ENCODE peak calls at places on chromosome 22, in seven cellular contexts. E is ovary, O is heart left ventricle, S is tibial artery, K is hepatocyte, G is right lobe of liver, J is fibroblast of lung. I is an unnamed sample.

GRCh38 chr22:33512961-33513360 is 407.3 kb downstream of the LARGE1 start:
- DNase-seq in E (no peak), O (no peak), S (no peak), K (no peak), G (no peak), J (peak; percentile 78), I (no peak)

GRCh38 chr22:43185860-43186261 is 1.1 kb downstream of the TTLL12 start:
- DNase-seq in E (peak; percentile 74), O (peak; percentile 82), S (no peak), K (peak; percentile 62), G (peak; percentile 80), J (peak; percentile 24), I (no peak)

GRCh38 chr22:48701296-48702030 is 1126.2 kb downstream of the BRD1 start:
- DNase-seq in E (no peak), O (peak; percentile 47), S (no peak), K (no peak), G (peak; percentile 49), J (no peak), I (no peak)

GRCh38 chr22:43090130-43090789 is 1.1 kb upstream of the TTLL1 start:
- DNase-seq in E (peak; percentile 38), O (no peak), S (peak; percentile 62), K (peak; percentile 75), G (no peak), J (peak; percentile 89), I (no peak)

GRCh38 chr22:43014062-43014875 is 680 bp downstream of the PACSIN2 start:
- DNase-seq in E (peak; percentile 57), O (peak; percentile 73), S (no peak), K (peak; percentile 71), G (no peak), J (peak; percentile 29), I (no peak)

GRCh38 chr22:42277988-42278776 is 7.7 kb upstream of the TCF20 start:
- DNase-seq in E (peak; percentile 15), O (no peak), S (no peak), K (peak; percentile 54), G (no peak), J (no peak), I (no peak)

GRCh38 chr22:41308054-41308453 is 6.7 kb downstream of the ZC3H7B start:
- DNase-seq in E (no peak), O (no peak), S (no peak), K (no peak), G (no peak), J (peak; percentile 9), I (no peak)

GRCh38 chr22:46036558-46037408 is 59.8 kb upstream of the WNT7B start:
- DNase-seq in E (peak; percentile 60), O (no peak), S (peak; percentile 25), K (peak; percentile 67), G (no peak), J (peak; percentile 49), I (peak; percentile 61)

GRCh38 chr22:41009222-41009948 is 58.2 kb downstream of the RBX1 start:
- DNase-seq in E (no peak), O (no peak), S (no peak), K (no peak), G (no peak), J (peak; percentile 64), I (no peak)

GRCh38 chr22:49693848-49694247 is 133.8 kb downstream of the BRD1 start:
- DNase-seq in E (no peak), O (no peak), S (no peak), K (no peak), G (no peak), J (no peak), I (no peak)

GRCh38 chr22:40257979-40258378 is 80.3 kb downstream of the TNRC6B start:
- DNase-seq in E (no peak), O (no peak), S (no peak), K (no peak), G (no peak), J (peak; percentile 50), I (no peak)

GRCh38 chr22:31850135-31850534 is 94.2 kb upstream of the YWHAH start:
- DNase-seq in E (no peak), O (no peak), S (no peak), K (no peak), G (no peak), J (no peak), I (no peak)

GRCh38 chr22:31843526-31843925 is 89.7 kb downstream of the DEPDC5 start:
- DNase-seq in E (no peak), O (no peak), S (no peak), K (no peak), G (no peak), J (no peak), I (no peak)

GRCh38 chr22:31844941-31845340 is 91.1 kb downstream of the DEPDC5 start:
- DNase-seq in E (no peak), O (no peak), S (no peak), K (no peak), G (no peak), J (no peak), I (no peak)

GRCh38 chr22:31841029-31841827 is 87.4 kb downstream of the DEPDC5 start:
- DNase-seq in E (no peak), O (no peak), S (no peak), K (no peak), G (no peak), J (no peak), I (no peak)

GRCh38 chr22:31846161-31847115 is 92.6 kb downstream of the DEPDC5 start:
- DNase-seq in E (no peak), O (no peak), S (no peak), K (no peak), G (no peak), J (peak; percentile 90), I (no peak)
- TF ChIP-seq CTCF in E (no peak), O (no peak), S (no peak), K (peak; percentile 13), G (peak; percentile 23), J (peak; percentile 29), I (no peak)

GRCh38 chr22:29311468-29312217 is 3.9 kb downstream of the RASL10A start:
- DNase-seq in E (peak; percentile 64), O (peak; percentile 80), S (no peak), K (no peak), G (peak; percentile 62), J (no peak), I (peak; percentile 58)

GRCh38 chr22:29310863-29311339 is 4.5 kb downstream of the GAS2L1 start:
- DNase-seq in E (peak; percentile 98), O (peak; percentile 97), S (peak; percentile 98), K (peak; percentile 97), G (peak; percentile 93), J (peak; percentile 96), I (peak; percentile 97)

GRCh38 chr22:29308791-29309262 is 2.4 kb downstream of the GAS2L1 start:
- DNase-seq in E (peak; percentile 34), O (peak; percentile 67), S (no peak), K (no peak), G (peak; percentile 52), J (peak; percentile 85), I (peak; percentile 75)

GRCh38 chr22:29309332-29310064 is 3.0 kb downstream of the GAS2L1 start:
- DNase-seq in E (peak; percentile 41), O (peak; percentile 87), S (peak; percentile 56), K (no peak), G (peak; percentile 55), J (no peak), I (peak; percentile 57)

DNA sequence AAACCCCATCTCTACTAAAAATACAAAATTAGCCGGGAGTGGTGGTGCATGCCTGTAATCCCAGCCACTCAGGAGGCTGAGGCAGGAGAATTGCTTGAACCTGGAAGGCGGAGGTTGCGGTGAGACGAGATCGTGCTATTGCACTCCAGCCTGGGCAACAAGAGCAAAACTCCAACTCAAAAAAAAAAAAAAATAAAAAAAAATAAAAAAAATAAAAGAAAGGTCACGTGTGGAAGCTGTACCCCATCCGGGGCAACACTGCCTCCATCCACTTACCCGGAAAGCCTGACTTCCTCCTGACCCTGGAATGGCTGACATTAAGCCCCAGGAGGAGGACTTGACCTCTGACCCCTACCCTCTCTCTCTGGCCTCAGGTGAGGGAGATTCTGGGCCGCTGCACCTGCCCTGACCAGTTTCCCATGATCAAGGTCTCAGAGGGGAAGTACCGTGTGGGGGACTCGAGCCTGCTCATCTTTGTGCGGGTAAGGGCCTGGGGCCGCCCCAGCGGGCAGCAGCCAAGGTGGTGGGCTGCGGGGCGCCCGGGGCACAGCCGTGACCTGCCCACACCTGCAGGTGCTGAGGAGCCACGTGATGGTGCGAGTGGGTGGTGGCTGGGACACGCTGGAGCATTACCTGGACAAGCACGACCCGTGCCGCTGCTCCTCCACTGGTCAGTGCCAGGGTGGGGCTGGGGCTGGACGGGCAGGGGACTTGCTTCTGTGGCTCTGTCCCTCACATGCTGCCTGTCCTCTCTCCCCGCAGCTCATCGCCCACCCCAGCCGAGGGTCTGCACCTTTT is 3.8 kb downstream of the GAS2L1 start:
- DNase-seq in E (no peak), O (no peak), S (no peak), K (no peak), G (no peak), J (no peak), I (no peak)
- H3K4me1 ChIP-seq in E (peaks cover 22% of the 10 kb centered on the region), O (peaks cover 86% of the 10 kb centered on the region), S (peaks cover 7% of the 10 kb centered on the region), K (peaks cover 18% of the 10 kb centered on the region), G (peaks cover 2% of the 10 kb centered on the region), J (peaks cover 17% of the 10 kb centered on the region), I (peaks cover 22% of the 10 kb centered on the region)

GRCh38 chr22:35684270-35684700 is 33.4 kb upstream of the APOL5 start:
- DNase-seq in E (no peak), O (no peak), S (no peak), K (peak; percentile 18), G (no peak), J (peak; percentile 16), I (no peak)
- TF ChIP-seq CTCF in E (no peak), O (peak; percentile 15), S (no peak), K (no peak), G (no peak), J (peak; percentile 64), I (peak; percentile 11)

GRCh38 chr22:27919943-27920755 is 1.1 kb upstream of the PITPNB start:
- DNase-seq in E (peak; percentile 25), O (no peak), S (peak; percentile 47), K (peak; percentile 57), G (no peak), J (peak; percentile 68), I (no peak)
- H3K4me1 ChIP-seq in E (peaks cover 6% of the 10 kb centered on the region), O (peaks cover 47% of the 10 kb centered on the region), S (no peaks in the 10 kb centered on the region), K (peaks cover 30% of the 10 kb centered on the region), G (no peaks in the 10 kb centered on the region), J (peaks cover 2% of the 10 kb centered on the region), I (peaks cover 31% of the 10 kb centered on the region)